ENCODE peak calls at places on chromosome 4, in five cellular contexts. S is nephron progenitor cell; A is H54; X is Peyer's patch; I is CD4-positive, CD25-positive, alpha-beta regulatory T cell. F is an unnamed sample.

GRCh38 chr4:188864741-188865140 is 725.5 kb downstream of the TRIML1 start:
- DNase-seq in S (no peak), A (no peak), X (no peak), I (no peak), F (no peak)

GRCh38 chr4:158080354-158080753 is 92.5 kb downstream of the GASK1B start:
- DNase-seq in S (no peak), X (no peak), I (no peak), A (no peak), F (no peak)

GRCh38 chr4:134471569-134471968 is 270.0 kb upstream of the PABPC4L start:
- DNase-seq in A (no peak), I (no peak), S (no peak), X (no peak), F (no peak)

GRCh38 chr4:54550415-54551171 is 107.2 kb upstream of the KIT start:
- DNase-seq in I (no peak), S (no peak), X (no peak), A (no peak), F (no peak)

GRCh38 chr4:180304321-180304720 is 1938.9 kb upstream of the TENM3 start:
- DNase-seq in I (no peak), X (no peak), A (no peak), S (no peak), F (no peak)

GRCh38 chr4:13905543-13905942 is 278.0 kb upstream of the BOD1L1 start:
- DNase-seq in X (no peak), I (no peak), S (no peak), A (no peak), F (peak)

GRCh38 chr4:140603286-140603685 is 34.5 kb upstream of the UCP1 start:
- DNase-seq in A (no peak), S (no peak), I (no peak), X (no peak), F (no peak)

GRCh38 chr4:150668824-150669223 is 86.9 kb downstream of the MAB21L2 start:
- DNase-seq in I (no peak), X (no peak), A (no peak), S (no peak), F (no peak)

GRCh38 chr4:56375458-56375857 is 11.8 kb downstream of the AASDH start:
- DNase-seq in X (no peak), A (no peak), S (no peak), I (no peak), F (no peak)

GRCh38 chr4:150699599-150699998 is 117.6 kb downstream of the MAB21L2 start:
- DNase-seq in A (no peak), X (no peak), S (no peak), I (no peak), F (no peak)

GRCh38 chr4:142201041-142201440 is 564.7 kb downstream of the IL15 start:
- DNase-seq in A (no peak), I (no peak), S (no peak), X (no peak), F (no peak)

GRCh38 chr4:19645589-19645988 is 606.1 kb upstream of the SLIT2 start:
- DNase-seq in A (no peak), X (no peak), S (no peak), I (no peak), F (no peak)

GRCh38 chr4:159191989-159192388 is 89.1 kb downstream of the RAPGEF2 start:
- DNase-seq in X (no peak), A (peak), I (no peak), S (no peak), F (peak)

GRCh38 chr4:110055014-110055768 is 142.5 kb downstream of the EGF start:
- DNase-seq in I (no peak), A (no peak), X (no peak), S (no peak), F (peak)

GRCh38 chr4:145786261-145786660 is 106.3 kb downstream of the C4orf51 start:
- DNase-seq in A (no peak), X (no peak), I (no peak), S (no peak), F (no peak)

GRCh38 chr4:34181311-34181808 is 2063.0 kb downstream of the ARAP2 start:
- DNase-seq in S (no peak), A (no peak), I (no peak), X (no peak), F (peak)

GRCh38 chr4:125719987-125720386 is 405.2 kb downstream of the FAT4 start:
- DNase-seq in A (no peak), S (no peak), X (no peak), I (no peak), F (no peak)

GRCh38 chr4:106818764-106819163 is 217.3 kb downstream of the DKK2 start:
- DNase-seq in X (no peak), S (no peak), A (no peak), I (no peak), F (no peak)

GRCh38 chr4:84596826-84597225 is 13.9 kb downstream of the CDS1 start:
- DNase-seq in A (no peak), I (no peak), X (no peak), S (no peak), F (no peak)

GRCh38 chr4:175054980-175055379 is 136.8 kb downstream of the ADAM29 start:
- DNase-seq in X (no peak), I (no peak), S (no peak), A (no peak), F (no peak)

GRCh38 chr4:9971711-9972110 is 49.6 kb downstream of the SLC2A9 start:
- DNase-seq in X (no peak), I (no peak), A (no peak), S (no peak), F (no peak)

GRCh38 chr4:52560844-52561280 is 98.2 kb downstream of the USP46 start:
- DNase-seq in A (no peak), S (no peak), X (no peak), I (no peak), F (no peak)

GRCh38 chr4:154958621-154959358 is 177.7 kb downstream of the RBM46 start:
- DNase-seq in S (no peak), X (no peak), I (no peak), A (no peak), F (no peak)

GRCh38 chr4:158090323-158090722 is 82.5 kb downstream of the GASK1B start:
- DNase-seq in A (no peak), X (no peak), S (no peak), I (no peak), F (no peak)

GRCh38 chr4:13750594-13750993 is 123.1 kb upstream of the BOD1L1 start:
- DNase-seq in I (no peak), S (no peak), A (no peak), X (no peak), F (no peak)

GRCh38 chr4:38242822-38243384 is 282.7 kb downstream of the PTTG2 start:
- DNase-seq in A (no peak), I (peak), S (no peak), X (no peak), F (no peak)

GRCh38 chr4:5478116-5478515 is 230.2 kb downstream of the EVC2 start:
- DNase-seq in S (no peak), I (no peak), A (no peak), X (no peak), F (no peak)

GRCh38 chr4:60344908-60345307 is 855.2 kb upstream of the ADGRL3 start:
- DNase-seq in S (no peak), X (no peak), I (no peak), A (no peak), F (no peak)

GRCh38 chr4:102263024-102263787 is 82.1 kb downstream of the SLC39A8 start:
- DNase-seq in S (no peak), A (peak), I (peak), X (no peak), F (peak)

GRCh38 chr4:1752284-1753041 is 31.1 kb downstream of the TACC3 start:
- DNase-seq in I (peak), S (no peak), X (no peak), A (no peak), F (no peak)

GRCh38 chr4:6917445-6918241 is 8.0 kb downstream of the TBC1D14 start:
- DNase-seq in A (no peak), I (no peak), S (peak), X (peak), F (no peak)

GRCh38 chr4:97910005-97910404 is 233.3 kb downstream of the STPG2 start:
- DNase-seq in S (no peak), I (no peak), X (no peak), A (peak), F (no peak)

F was measured in RCC 7860.